ENCODE peak calls at places on chromosomes 2 and 18, in eight cellular contexts. H is Panc1, Y is HCT116, Q is GM23338, C is SK-N-SH, G is HepG2, P is K562, K is GM12878. Z is an unnamed sample.
A peak's percentile ranks its signal among the peaks of the same experiment; 100 is the strongest.

GRCh38 chr18:54774971-54775665 is 53.2 kb upstream of the RAB27B start:
- DNase-seq in P (no peak), Q (no peak), K (no peak), G (no peak), Y (no peak), C (no peak), H (no peak), Z (no peak)

GRCh38 chr2:238947920-238948710 is 100.2 kb downstream of the TWIST2 start:
- DNase-seq in H (peak; percentile 56), P (no peak), Y (peak; percentile 92), Q (peak; percentile 10), C (no peak), G (peak; percentile 28), K (no peak), Z (peak; percentile 13)

GRCh38 chr2:204971219-204971907 is 426.1 kb downstream of the PARD3B start:
- DNase-seq in P (no peak), K (no peak), H (no peak), C (no peak), G (no peak), Q (no peak), Y (no peak), Z (no peak)

GRCh38 chr2:172088245-172089004 is 3.1 kb downstream of the DLX1 start:
- DNase-seq in K (no peak), H (no peak), G (no peak), Y (no peak), Q (peak; percentile 66), C (peak; percentile 48), P (no peak), Z (no peak)

GRCh38 chr2:208186921-208187320 is 2.9 kb downstream of the C2orf80 start:
- DNase-seq in P (no peak), Q (peak; percentile 37), H (no peak), K (no peak), C (no peak), Y (no peak), G (no peak), Z (no peak)

GRCh38 chr2:187383043-187383800 is 64.8 kb downstream of the CALCRL start:
- DNase-seq in H (no peak), Y (no peak), C (no peak), K (no peak), Q (no peak), P (no peak), G (no peak), Z (no peak)

GRCh38 chr2:26577442-26578433 is 63.4 kb downstream of the CIB4 start:
- DNase-seq in Y (peak; percentile 27), C (peak; percentile 94), H (peak; percentile 55), G (peak; percentile 35), Q (peak; percentile 87), P (peak; percentile 79), K (no peak), Z (peak; percentile 52)

GRCh38 chr2:55425449-55425848 is 5.8 kb upstream of the CCDC88A start:
- DNase-seq in P (no peak), C (no peak), H (peak; percentile 72), Y (no peak), K (no peak), Q (no peak), G (no peak), Z (peak; percentile 70)

GRCh38 chr2:217680376-217680775 is 322.4 kb downstream of the TNS1 start:
- DNase-seq in C (no peak), P (no peak), Y (no peak), Q (peak; percentile 35), K (no peak), G (no peak), H (no peak), Z (no peak)

GRCh38 chr2:26645792-26646191 is 4.6 kb upstream of the CIB4 start:
- DNase-seq in Q (no peak), K (no peak), P (no peak), H (no peak), G (no peak), C (no peak), Y (no peak), Z (no peak)

GRCh38 chr2:55109219-55109891 is 59.1 kb upstream of the RTN4 start:
- DNase-seq in C (no peak), H (no peak), P (no peak), Q (no peak), G (peak; percentile 89), Y (no peak), K (no peak), Z (no peak)

GRCh38 chr2:88602022-88602421 is 25.2 kb downstream of the EIF2AK3 start:
- DNase-seq in C (no peak), H (no peak), Q (no peak), P (no peak), K (no peak), Y (no peak), G (no peak), Z (no peak)

GRCh38 chr2:88597168-88597567 is 30.1 kb downstream of the EIF2AK3 start:
- DNase-seq in G (no peak), C (no peak), Y (no peak), H (no peak), Q (no peak), K (no peak), P (no peak), Z (no peak)

GRCh38 chr2:88601302-88601701 is 26.0 kb downstream of the EIF2AK3 start:
- DNase-seq in K (no peak), G (no peak), P (no peak), Y (no peak), C (peak; percentile 28), Q (no peak), H (no peak), Z (no peak)

GRCh38 chr2:88599527-88599926 is 27.7 kb downstream of the EIF2AK3 start:
- DNase-seq in C (no peak), K (no peak), H (no peak), G (no peak), Y (no peak), Q (no peak), P (peak; percentile 22), Z (no peak)

GRCh38 chr2:88600038-88600465 is 27.2 kb downstream of the EIF2AK3 start:
- DNase-seq in Q (peak; percentile 83), H (peak; percentile 99), K (peak; percentile 98), C (peak; percentile 35), G (peak; percentile 90), P (peak; percentile 72), Y (peak; percentile 97), Z (peak; percentile 13)
- TF ChIP-seq REST in Q (no peak), H (no peak), K (no peak), C (peak; percentile 33), G (no peak), P (no peak), Y (no peak), Z (no peak)

DNA sequence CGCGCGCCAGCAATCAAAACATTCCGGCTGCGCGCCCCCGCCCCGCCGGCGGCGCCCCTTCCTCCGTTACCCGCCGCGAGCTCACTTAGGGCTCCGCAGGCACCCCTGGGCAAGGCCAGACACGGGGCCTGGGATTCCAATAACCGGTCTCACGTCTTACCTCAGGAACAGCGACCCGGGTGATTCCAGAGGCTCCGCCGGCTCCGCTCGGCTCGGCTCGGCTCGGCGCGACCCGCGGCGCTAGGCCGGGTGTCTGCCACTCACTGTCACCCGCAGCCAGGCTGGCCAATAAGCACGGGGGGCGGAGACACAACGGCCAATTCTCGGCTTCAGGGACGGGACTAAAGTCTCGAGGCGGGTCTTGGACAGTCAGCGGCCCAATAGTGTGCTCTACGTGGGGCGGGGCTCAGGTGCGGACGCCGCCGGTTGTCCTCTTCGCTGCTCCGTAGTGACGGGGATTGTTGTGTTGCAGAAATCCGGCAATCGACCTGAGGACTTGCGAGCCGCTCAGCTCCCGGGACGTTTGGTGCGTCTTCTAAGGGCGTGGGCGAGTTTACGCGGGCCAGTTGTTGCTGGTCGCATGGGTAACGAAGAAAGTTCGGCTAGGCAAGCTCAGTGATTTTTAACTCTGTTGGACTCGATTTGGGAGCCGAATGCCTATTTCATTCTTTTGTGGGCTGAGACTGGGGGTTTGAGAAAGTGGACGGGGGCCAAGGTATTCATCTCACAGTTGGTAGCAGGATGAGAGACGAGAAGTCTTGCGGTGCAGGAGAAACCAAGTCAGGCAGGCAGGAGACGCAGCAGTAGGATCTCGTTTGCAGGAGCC is at the start of the genes ANKZF1 and ATG9A:
- DNase-seq in G (peak; percentile 99), H (peak; percentile 90), Q (peak; percentile 100), K (peak; percentile 94), Y (peak; percentile 96), P (peak; percentile 84), C (peak; percentile 98), Z (peak; percentile 96)
- TF ChIP-seq POLR2AphosphoS5 in G (peak; percentile 97), H (peak; percentile 82), Q (peak; percentile 97), K (peak; percentile 90), Y (peak; percentile 95), P (peak; percentile 86), C (peak; percentile 82), Z (peak; percentile 79)

GRCh38 chr2:178506949-178507348 is 26.7 kb downstream of the PLEKHA3 start:
- DNase-seq in C (no peak), Q (no peak), K (no peak), P (no peak), Y (no peak), G (no peak), H (no peak), Z (no peak)

GRCh38 chr2:178510388-178510787 is 30.1 kb downstream of the PLEKHA3 start:
- DNase-seq in G (no peak), C (no peak), H (no peak), K (no peak), P (no peak), Y (no peak), Q (no peak), Z (no peak)

GRCh38 chr2:178506524-178506923 is 26.3 kb downstream of the PLEKHA3 start:
- DNase-seq in K (no peak), P (no peak), H (no peak), C (no peak), Q (peak; percentile 34), G (no peak), Y (no peak), Z (no peak)

GRCh38 chr2:178506101-178506500 is 25.8 kb downstream of the PLEKHA3 start:
- DNase-seq in C (no peak), G (no peak), P (no peak), K (no peak), Y (no peak), H (no peak), Q (no peak), Z (no peak)

DNA sequence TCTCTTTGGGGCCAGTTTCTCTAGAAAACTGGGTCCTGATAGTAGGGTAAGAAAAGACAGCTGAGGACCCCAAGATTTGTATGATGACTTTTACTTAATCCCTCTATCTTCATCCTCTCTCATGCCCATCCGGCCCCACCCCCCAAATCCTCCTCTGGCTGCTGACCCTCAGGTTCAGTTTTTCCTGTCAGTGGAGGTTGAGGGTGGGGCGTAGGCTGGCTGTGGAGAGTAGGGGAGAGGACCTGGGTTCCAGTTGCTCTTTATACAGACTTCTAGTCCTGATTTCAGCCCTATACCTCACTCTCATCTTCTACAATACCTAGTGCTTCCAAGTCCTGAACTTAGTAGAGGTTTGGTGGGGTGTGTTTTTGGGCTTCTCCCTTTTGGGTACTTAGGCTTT is 28.4 kb downstream of the PLEKHA3 start:
- DNase-seq in Y (no peak), G (no peak), P (no peak), H (no peak), C (no peak), Q (peak; percentile 5), K (no peak), Z (no peak)
- TF ChIP-seq REST in Y (no peak), G (no peak), P (no peak), H (no peak), C (no peak), Q (no peak), K (no peak), Z (no peak)

GRCh38 chr2:170816499-170817246 is at the start of gene GAD1:
- DNase-seq in P (peak; percentile 87), Y (peak; percentile 39), H (no peak), C (peak; percentile 61), Q (peak; percentile 78), G (peak; percentile 18), K (no peak), Z (peak; percentile 44)
- TF ChIP-seq POLR2AphosphoS5 in P (no peak), Y (peak; percentile 63), H (no peak), C (no peak), Q (no peak), G (no peak), K (no peak), Z (no peak)